ENCODE peak calls at places on chromosomes 11 and 22, in six cellular contexts. N is activated CD4-positive, CD25-positive, alpha-beta regulatory T cell; V is CD4-positive, CD25-positive, alpha-beta regulatory T cell; G is T-helper 2 cell; D is stimulated activated CD4-positive, alpha-beta T cell treated with anti-CD3 and anti-CD28 coated beads, Interleukin-15, amount 100 ng/mL, for 1 hour; X is sigmoid colon. I is an unnamed sample.

GRCh38 chr11:75399344-75400109 is at the start of gene RPS3:
- DNase-seq in D (peak), V (peak), X (peak), G (peak), N (peak), I (peak)

GRCh38 chr11:104668797-104669463 is 229.3 kb downstream of the CASP12 start:
- DNase-seq in V (no peak), G (no peak), X (no peak), D (no peak), N (no peak), I (no peak)

GRCh38 chr11:33773399-33774355 is 643 bp downstream of the FBXO3 start:
- DNase-seq in X (peak), V (peak), D (no peak), G (peak), N (peak), I (no peak)

GRCh38 chr11:4697583-4697982 is at the start of gene OR51E2:
- DNase-seq in N (no peak), V (no peak), D (no peak), X (peak), G (no peak), I (no peak)

GRCh38 chr11:117457835-117458234 is 130.2 kb downstream of the CEP164 start:
- DNase-seq in G (no peak), V (no peak), X (no peak), N (no peak), D (no peak), I (no peak)

GRCh38 chr11:88414385-88414861 is 76.9 kb upstream of the CTSC start:
- DNase-seq in D (no peak), V (no peak), G (peak), X (peak), N (no peak), I (no peak)

GRCh38 chr22:37291559-37292298 is 9.4 kb downstream of the CYTH4 start:
- DNase-seq in V (no peak), N (no peak), G (no peak), D (no peak), X (no peak), I (no peak)

GRCh38 chr22:22520020-22520656 is at the start of gene ZNF280A:
- DNase-seq in G (no peak), X (no peak), N (no peak), V (no peak), D (no peak), I (peak)

GRCh38 chr22:32837142-32837541 is 35.6 kb downstream of the TIMP3 start:
- DNase-seq in V (no peak), N (no peak), X (peak), D (no peak), G (no peak), I (no peak)

GRCh38 chr11:86143429-86144030 is 74.6 kb upstream of the PICALM start:
- DNase-seq in V (no peak), X (no peak), G (no peak), N (no peak), D (no peak), I (no peak)

GRCh38 chr11:118241191-118242098 is 10.7 kb downstream of the MPZL3 start:
- DNase-seq in X (no peak), G (peak), N (peak), V (peak), D (no peak), I (no peak)

GRCh38 chr22:17281026-17281809 is 62.0 kb upstream of the ADA2 start:
- DNase-seq in V (no peak), G (no peak), X (peak), N (no peak), D (no peak), I (no peak)

GRCh38 chr11:15663778-15664218 is 549.1 kb downstream of the INSC start:
- DNase-seq in V (no peak), G (no peak), D (no peak), N (no peak), X (no peak), I (peak)

GRCh38 chr11:27020736-27021135 is 19.9 kb upstream of the BBOX1 start:
- DNase-seq in X (no peak), G (no peak), V (no peak), N (no peak), D (no peak), I (no peak)

GRCh38 chr22:26245001-26245400 is 75.7 kb downstream of the SEZ6L start:
- DNase-seq in D (no peak), G (no peak), N (no peak), V (no peak), X (no peak), I (no peak)

GRCh38 chr11:36265793-36266628 is 23.2 kb downstream of the COMMD9 start:
- DNase-seq in D (peak), G (no peak), V (peak), N (peak), X (peak), I (peak)

GRCh38 chr11:71263391-71263790 is 11.0 kb upstream of the SHANK2 start:
- DNase-seq in G (no peak), N (no peak), X (no peak), V (no peak), D (no peak), I (no peak)

GRCh38 chr11:36123353-36124220 is 165.6 kb downstream of the COMMD9 start:
- DNase-seq in G (no peak), X (no peak), D (no peak), N (no peak), V (no peak), I (no peak)

GRCh38 chr22:46390652-46391301 is 55.3 kb downstream of the TRMU start:
- DNase-seq in N (no peak), X (no peak), G (no peak), D (no peak), V (no peak), I (no peak)

GRCh38 chr11:114308689-114309089 is 12.5 kb downstream of the NNMT start:
- DNase-seq in G (no peak), V (no peak), D (no peak), X (no peak), N (no peak), I (no peak)

GRCh38 chr11:47617417-47617809 is 23.2 kb upstream of the C1QTNF4 start:
- DNase-seq in D (no peak), V (no peak), G (no peak), N (no peak), X (no peak), I (no peak)

GRCh38 chr11:77749232-77749631 is 71.3 kb downstream of the RSF1 start:
- DNase-seq in N (no peak), V (no peak), G (no peak), D (no peak), X (no peak), I (no peak)

GRCh38 chr22:43985532-43985931 is 30.3 kb downstream of the SAMM50 start:
- DNase-seq in N (no peak), G (no peak), D (no peak), X (no peak), V (no peak), I (no peak)

GRCh38 chr11:60994450-60995135 is 23.1 kb downstream of the CD6 start:
- DNase-seq in G (no peak), X (no peak), D (no peak), V (no peak), N (no peak), I (no peak)

GRCh38 chr11:47257518-47258316 is at the start of gene NR1H3:
- DNase-seq in X (peak), G (no peak), N (no peak), V (no peak), D (no peak), I (peak)

GRCh38 chr11:131661137-131661536 is 290.7 kb downstream of the NTM start:
- DNase-seq in G (no peak), N (no peak), V (no peak), X (no peak), D (no peak), I (no peak)